ENCODE peak calls at places on chromosomes 11 and 22, in seven cellular contexts. One of them, this sample, is unnamed.

GRCh38 chr11:117857734-117858369 is 18.6 kb downstream of the FXYD6 start:
- DNase-seq in spleen: no peak
- DNase-seq in hepatocyte: no peak
- DNase-seq in psoas muscle: no peak
- DNase-seq in thoracic aorta: no peak
- DNase-seq in CD8-positive, alpha-beta T cell: no peak
- DNase-seq in astrocyte of the spinal cord: no peak
- DNase-seq in this sample: no peak

GRCh38 chr11:83759148-83759547 is 473.0 kb upstream of the CCDC90B start:
- DNase-seq in thoracic aorta: no peak
- DNase-seq in spleen: no peak
- DNase-seq in CD8-positive, alpha-beta T cell: no peak
- DNase-seq in psoas muscle: no peak
- DNase-seq in hepatocyte: no peak
- DNase-seq in astrocyte of the spinal cord: no peak
- DNase-seq in this sample: no peak

GRCh38 chr11:76209671-76209955 is 3.3 kb upstream of the WNT11 start:
- DNase-seq in hepatocyte: no peak
- DNase-seq in thoracic aorta: no peak
- DNase-seq in spleen: no peak
- DNase-seq in psoas muscle: peak; percentile 48
- DNase-seq in astrocyte of the spinal cord: no peak
- DNase-seq in CD8-positive, alpha-beta T cell: no peak
- DNase-seq in this sample: no peak

GRCh38 chr11:830295-831131 is 2.2 kb upstream of the CD151 start:
- DNase-seq in thoracic aorta: no peak
- DNase-seq in spleen: peak; percentile 93
- DNase-seq in astrocyte of the spinal cord: peak; percentile 66
- DNase-seq in hepatocyte: peak; percentile 90
- DNase-seq in CD8-positive, alpha-beta T cell: peak; percentile 59
- DNase-seq in psoas muscle: peak; percentile 79
- DNase-seq in this sample: no peak

GRCh38 chr22:40642316-40642715 is 5.8 kb upstream of the MRTFA start:
- DNase-seq in hepatocyte: no peak
- DNase-seq in thoracic aorta: no peak
- DNase-seq in astrocyte of the spinal cord: no peak
- DNase-seq in spleen: peak; percentile 35
- DNase-seq in CD8-positive, alpha-beta T cell: no peak
- DNase-seq in psoas muscle: no peak
- DNase-seq in this sample: no peak

GRCh38 chr11:36034572-36035331 is 90.9 kb downstream of the LDLRAD3 start:
- DNase-seq in psoas muscle: no peak
- DNase-seq in spleen: no peak
- DNase-seq in CD8-positive, alpha-beta T cell: no peak
- DNase-seq in thoracic aorta: no peak
- DNase-seq in astrocyte of the spinal cord: peak; percentile 77
- DNase-seq in hepatocyte: peak; percentile 60
- DNase-seq in this sample: peak; percentile 71

GRCh38 chr11:44623716-44624491 is 58.4 kb downstream of the CD82 start:
- DNase-seq in psoas muscle: no peak
- DNase-seq in spleen: peak; percentile 72
- DNase-seq in hepatocyte: peak; percentile 5
- DNase-seq in thoracic aorta: peak; percentile 1
- DNase-seq in astrocyte of the spinal cord: no peak
- DNase-seq in CD8-positive, alpha-beta T cell: no peak
- DNase-seq in this sample: peak; percentile 39

GRCh38 chr11:26158251-26158650 is 173.7 kb upstream of the ANO3 start:
- DNase-seq in astrocyte of the spinal cord: no peak
- DNase-seq in spleen: no peak
- DNase-seq in thoracic aorta: no peak
- DNase-seq in CD8-positive, alpha-beta T cell: no peak
- DNase-seq in hepatocyte: no peak
- DNase-seq in psoas muscle: no peak
- DNase-seq in this sample: no peak

GRCh38 chr11:12835286-12835685 is 161.1 kb downstream of the TEAD1 start:
- DNase-seq in astrocyte of the spinal cord: no peak
- DNase-seq in spleen: no peak
- DNase-seq in thoracic aorta: no peak
- DNase-seq in psoas muscle: no peak
- DNase-seq in CD8-positive, alpha-beta T cell: no peak
- DNase-seq in hepatocyte: no peak
- DNase-seq in this sample: no peak

GRCh38 chr11:12840871-12841516 is 166.8 kb downstream of the TEAD1 start:
- DNase-seq in astrocyte of the spinal cord: no peak
- DNase-seq in spleen: no peak
- DNase-seq in thoracic aorta: no peak
- DNase-seq in hepatocyte: no peak
- DNase-seq in CD8-positive, alpha-beta T cell: no peak
- DNase-seq in psoas muscle: no peak
- DNase-seq in this sample: peak; percentile 34

GRCh38 chr11:12841946-12842630 is 167.0 kb upstream of the RASSF10 start:
- DNase-seq in psoas muscle: no peak
- DNase-seq in spleen: no peak
- DNase-seq in hepatocyte: peak; percentile 70
- DNase-seq in thoracic aorta: no peak
- DNase-seq in CD8-positive, alpha-beta T cell: no peak
- DNase-seq in astrocyte of the spinal cord: peak; percentile 83
- DNase-seq in this sample: peak; percentile 81

GRCh38 chr11:12834630-12835029 is 160.4 kb downstream of the TEAD1 start:
- DNase-seq in astrocyte of the spinal cord: no peak
- DNase-seq in hepatocyte: no peak
- DNase-seq in spleen: no peak
- DNase-seq in CD8-positive, alpha-beta T cell: no peak
- DNase-seq in thoracic aorta: no peak
- DNase-seq in psoas muscle: no peak
- DNase-seq in this sample: no peak

GRCh38 chr11:12838463-12839120 is 164.4 kb downstream of the TEAD1 start:
- DNase-seq in astrocyte of the spinal cord: no peak
- DNase-seq in spleen: no peak
- DNase-seq in hepatocyte: no peak
- DNase-seq in psoas muscle: no peak
- DNase-seq in thoracic aorta: no peak
- DNase-seq in CD8-positive, alpha-beta T cell: no peak
- DNase-seq in this sample: peak; percentile 82
- H3K4me3 ChIP-seq in astrocyte of the spinal cord: no peak overlapping the region
- H3K4me3 ChIP-seq in spleen: peak overlapping the region; percentile 19
- H3K4me3 ChIP-seq in hepatocyte: no peak overlapping the region
- H3K4me3 ChIP-seq in psoas muscle: peak overlapping the region; percentile 39
- H3K4me3 ChIP-seq in thoracic aorta: peak overlapping the region; percentile 29
- H3K4me3 ChIP-seq in CD8-positive, alpha-beta T cell: no peak overlapping the region
- H3K4me3 ChIP-seq in this sample: peak overlapping the region; percentile 1

GRCh38 chr11:6604081-6604626 is 580 bp downstream of the ILK start:
- DNase-seq in spleen: peak; percentile 89
- DNase-seq in astrocyte of the spinal cord: peak; percentile 71
- DNase-seq in psoas muscle: no peak
- DNase-seq in CD8-positive, alpha-beta T cell: peak; percentile 44
- DNase-seq in thoracic aorta: no peak
- DNase-seq in hepatocyte: peak; percentile 79
- DNase-seq in this sample: peak; percentile 66
- TF ChIP-seq CTCF in spleen: no peak
- TF ChIP-seq CTCF in astrocyte of the spinal cord: peak; percentile 30
- TF ChIP-seq CTCF in psoas muscle: peak; percentile 6
- TF ChIP-seq CTCF in CD8-positive, alpha-beta T cell: peak; percentile 37
- TF ChIP-seq CTCF in thoracic aorta: peak; percentile 9
- TF ChIP-seq CTCF in hepatocyte: peak; percentile 28
- TF ChIP-seq CTCF in this sample: peak; percentile 33

GRCh38 chr11:28702450-28702790 is 594.2 kb downstream of the METTL15 start:
- DNase-seq in spleen: no peak
- DNase-seq in CD8-positive, alpha-beta T cell: no peak
- DNase-seq in astrocyte of the spinal cord: no peak
- DNase-seq in psoas muscle: no peak
- DNase-seq in thoracic aorta: no peak
- DNase-seq in hepatocyte: no peak
- DNase-seq in this sample: peak; percentile 56
- H3K4me3 ChIP-seq in spleen: no peak overlapping the region
- H3K4me3 ChIP-seq in CD8-positive, alpha-beta T cell: no peak overlapping the region
- H3K4me3 ChIP-seq in astrocyte of the spinal cord: no peak overlapping the region
- H3K4me3 ChIP-seq in psoas muscle: no peak overlapping the region
- H3K4me3 ChIP-seq in thoracic aorta: no peak overlapping the region
- H3K4me3 ChIP-seq in hepatocyte: no peak overlapping the region
- H3K4me3 ChIP-seq in this sample: no peak overlapping the region

GRCh38 chr11:32152821-32153220 is 61.9 kb downstream of the RCN1 start:
- DNase-seq in CD8-positive, alpha-beta T cell: no peak
- DNase-seq in astrocyte of the spinal cord: no peak
- DNase-seq in psoas muscle: no peak
- DNase-seq in thoracic aorta: no peak
- DNase-seq in hepatocyte: no peak
- DNase-seq in spleen: no peak
- DNase-seq in this sample: no peak

GRCh38 chr11:32149748-32150147 is 58.9 kb downstream of the RCN1 start:
- DNase-seq in hepatocyte: no peak
- DNase-seq in spleen: no peak
- DNase-seq in psoas muscle: no peak
- DNase-seq in astrocyte of the spinal cord: no peak
- DNase-seq in thoracic aorta: no peak
- DNase-seq in CD8-positive, alpha-beta T cell: no peak
- DNase-seq in this sample: no peak

GRCh38 chr11:32153747-32154146 is 62.9 kb downstream of the RCN1 start:
- DNase-seq in thoracic aorta: no peak
- DNase-seq in psoas muscle: no peak
- DNase-seq in astrocyte of the spinal cord: no peak
- DNase-seq in spleen: no peak
- DNase-seq in CD8-positive, alpha-beta T cell: no peak
- DNase-seq in hepatocyte: no peak
- DNase-seq in this sample: no peak

GRCh38 chr11:32151036-32151435 is 60.2 kb downstream of the RCN1 start:
- DNase-seq in hepatocyte: no peak
- DNase-seq in psoas muscle: no peak
- DNase-seq in CD8-positive, alpha-beta T cell: no peak
- DNase-seq in astrocyte of the spinal cord: no peak
- DNase-seq in spleen: no peak
- DNase-seq in thoracic aorta: no peak
- DNase-seq in this sample: no peak

DNA sequence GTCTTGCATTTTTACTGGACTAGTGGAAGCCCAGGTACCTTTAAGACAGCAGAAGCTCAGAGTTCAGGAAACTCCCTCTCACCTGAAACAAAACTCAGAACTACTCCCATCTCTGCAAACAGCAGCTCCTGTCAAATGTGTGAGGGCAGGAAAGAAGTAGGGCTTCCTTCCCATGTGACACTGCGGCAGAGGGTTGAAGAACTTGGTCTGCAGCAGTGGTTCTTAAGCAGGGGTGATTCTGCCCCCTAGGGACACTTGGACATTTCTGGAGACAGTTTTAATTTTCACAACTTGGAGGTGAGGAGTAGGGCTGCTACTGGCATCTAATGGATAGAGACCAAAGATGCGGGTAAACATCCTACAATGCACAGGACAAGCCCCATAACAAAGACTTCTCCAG is 63.4 kb downstream of the RCN1 start:
- DNase-seq in thoracic aorta: no peak
- DNase-seq in spleen: no peak
- DNase-seq in hepatocyte: no peak
- DNase-seq in psoas muscle: no peak
- DNase-seq in CD8-positive, alpha-beta T cell: no peak
- DNase-seq in astrocyte of the spinal cord: peak; percentile 25
- DNase-seq in this sample: peak; percentile 34
- TF ChIP-seq CTCF in thoracic aorta: no peak
- TF ChIP-seq CTCF in spleen: no peak
- TF ChIP-seq CTCF in hepatocyte: peak; percentile 6
- TF ChIP-seq CTCF in psoas muscle: no peak
- TF ChIP-seq CTCF in CD8-positive, alpha-beta T cell: no peak
- TF ChIP-seq CTCF in astrocyte of the spinal cord: peak; percentile 18
- TF ChIP-seq CTCF in this sample: no peak